ENCODE peak calls at places on chromosomes 3 and 15, in eight cellular contexts. Z is adrenal gland, D is sigmoid colon, Y is IMR-90, F is stomach, V is breast epithelium, G is ovary, W is thyroid gland. I is an unnamed sample.

GRCh38 chr3:169367016-169367415 is 296.5 kb downstream of the MECOM start:
- DNase-seq in D (no peak), G (no peak), Y (no peak), V (no peak), F (no peak), Z (no peak), W (no peak), I (no peak)

GRCh38 chr3:128245460-128245859 is 92.2 kb downstream of the EEFSEC start:
- DNase-seq in Z (no peak), D (no peak), G (no peak), W (no peak), Y (no peak), V (no peak), F (no peak), I (no peak)

GRCh38 chr15:99427668-99428361 is 138.0 kb upstream of the MEF2A start:
- DNase-seq in F (no peak), Y (no peak), D (peak; percentile 12), G (no peak), Z (no peak), W (no peak), V (no peak), I (no peak)

GRCh38 chr15:78212546-78213424 is 21.6 kb downstream of the ACSBG1 start:
- DNase-seq in Y (peak; percentile 64), Z (peak; percentile 84), V (no peak), F (peak; percentile 73), G (peak; percentile 22), D (peak; percentile 88), W (no peak), I (peak; percentile 67)

GRCh38 chr3:72004749-72005292 is 219.9 kb upstream of the PROK2 start:
- DNase-seq in F (no peak), Z (no peak), W (no peak), Y (peak; percentile 51), V (no peak), G (no peak), D (no peak), I (no peak)

GRCh38 chr3:87370007-87370406 is 93.6 kb upstream of the POU1F1 start:
- DNase-seq in W (peak; percentile 71), Z (no peak), G (no peak), F (no peak), D (no peak), V (no peak), Y (no peak), I (no peak)

GRCh38 chr15:58019503-58020376 is 45.8 kb downstream of the ALDH1A2 start:
- DNase-seq in V (no peak), Z (no peak), F (no peak), W (no peak), D (no peak), Y (peak; percentile 2), G (no peak), I (no peak)

GRCh38 chr15:55823699-55824098 is 80.7 kb upstream of the PRTG start:
- DNase-seq in W (no peak), Z (no peak), G (no peak), Y (peak; percentile 23), F (no peak), V (no peak), D (no peak), I (no peak)

GRCh38 chr15:31483053-31483923 is 156.7 kb downstream of the KLF13 start:
- DNase-seq in D (no peak), V (no peak), Z (no peak), W (no peak), F (peak; percentile 26), Y (no peak), G (no peak), I (no peak)

GRCh38 chr15:44296625-44297524 is 8.4 kb downstream of the GOLM2 start:
- DNase-seq in D (no peak), F (no peak), W (peak; percentile 15), Y (peak; percentile 78), Z (no peak), V (no peak), G (no peak), I (peak; percentile 30)

GRCh38 chr3:110815008-110815583 is 256.5 kb upstream of the NECTIN3 start:
- DNase-seq in V (no peak), D (no peak), Z (no peak), Y (peak; percentile 92), G (no peak), F (no peak), W (no peak), I (no peak)

GRCh38 chr3:23992051-23992628 is 47.1 kb downstream of the NR1D2 start:
- DNase-seq in V (no peak), F (no peak), Y (peak; percentile 55), W (no peak), D (no peak), G (no peak), Z (no peak), I (no peak)

DNA sequence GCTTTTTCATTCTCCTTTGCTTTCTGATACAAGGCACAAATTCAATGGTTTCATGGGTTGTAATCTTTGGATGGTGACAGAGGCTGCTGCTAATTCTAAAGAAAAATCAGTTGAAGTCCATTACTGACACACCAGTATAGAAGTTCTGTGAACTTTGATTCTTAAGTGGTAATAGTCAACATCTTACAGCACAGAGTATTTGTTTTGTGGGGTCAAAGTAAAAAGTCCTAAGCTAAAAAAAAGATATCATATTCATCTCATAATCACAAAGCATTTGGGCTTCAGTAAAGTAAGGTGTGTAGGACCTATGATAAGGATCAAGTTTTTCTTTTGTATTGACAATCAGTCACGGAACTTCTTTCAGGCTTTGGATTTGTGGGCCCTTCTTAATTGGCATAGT is 1.1 kb downstream of the ASTE1 start:
- DNase-seq in G (no peak), V (no peak), W (no peak), Z (no peak), D (no peak), Y (no peak), F (no peak), I (no peak)
- TF ChIP-seq POLR2A in G (no peak), V (no peak), W (no peak), Z (no peak), D (no peak), Y (no peak), F (no peak), I (no peak)

GRCh38 chr3:195835791-195836190 is 24.1 kb upstream of the MUC4 start:
- DNase-seq in Z (no peak), D (no peak), W (no peak), Y (no peak), F (no peak), G (no peak), V (no peak), I (no peak)
- H3K27ac ChIP-seq in Z (no peak overlapping the region), D (no peak overlapping the region), W (no peak overlapping the region), Y (no peak overlapping the region), F (no peak overlapping the region), G (no peak overlapping the region), V (no peak overlapping the region), I (no peak overlapping the region)

GRCh38 chr3:179168933-179169332 is 20.8 kb downstream of the PIK3CA start:
- DNase-seq in G (no peak), F (no peak), D (no peak), Z (no peak), V (no peak), W (no peak), Y (no peak), I (no peak)
- TF ChIP-seq POLR2A in G (no peak), F (no peak), D (no peak), Z (no peak), V (no peak), W (no peak), Y (no peak), I (no peak)

GRCh38 chr15:84844964-84845363 is 27.8 kb downstream of the ALPK3 start:
- DNase-seq in W (no peak), V (no peak), G (no peak), Z (no peak), Y (no peak), D (no peak), F (no peak), I (no peak)
- H3K27ac ChIP-seq in W (no peak overlapping the region), V (peak overlapping the region; percentile 38), G (no peak overlapping the region), Z (no peak overlapping the region), Y (no peak overlapping the region), D (peak overlapping the region; percentile 54), F (peak overlapping the region; percentile 77), I (peak overlapping the region; percentile 36)

GRCh38 chr3:49131576-49131975 is 1.3 kb downstream of the LAMB2 start:
- DNase-seq in V (no peak), D (no peak), W (no peak), F (no peak), Z (no peak), Y (no peak), G (no peak), I (no peak)

GRCh38 chr3:49132073-49132436 is 795 bp downstream of the LAMB2 start:
- DNase-seq in Z (no peak), G (no peak), D (no peak), F (no peak), Y (no peak), V (no peak), W (no peak), I (no peak)

GRCh38 chr3:49131040-49131439 is 1.8 kb downstream of the LAMB2 start:
- DNase-seq in Y (no peak), F (no peak), D (no peak), V (no peak), Z (no peak), G (no peak), W (no peak), I (no peak)

GRCh38 chr3:49133226-49133951 is 539 bp upstream of the LAMB2 start:
- DNase-seq in Y (peak; percentile 85), Z (peak; percentile 86), D (peak; percentile 95), G (peak; percentile 83), F (peak; percentile 87), V (peak; percentile 78), W (peak; percentile 88), I (peak; percentile 83)

GRCh38 chr3:49132437-49133225 is at the start of gene LAMB2:
- DNase-seq in F (peak; percentile 77), G (peak; percentile 77), V (peak; percentile 72), D (peak; percentile 89), Z (peak; percentile 85), W (peak; percentile 79), Y (peak; percentile 74), I (peak; percentile 76)
- TF ChIP-seq POLR2A in F (no peak), G (peak; percentile 49), V (no peak), D (peak; percentile 47), Z (peak; percentile 70), W (no peak), Y (peak; percentile 45), I (peak; percentile 62)